ENCODE peak calls at places on chromosomes 5 and 9, in six cellular contexts. One of them, this sample, is unnamed.

GRCh38 chr5:167861134-167861930 is 430.1 kb upstream of the WWC1 start:
- DNase-seq in effector CD8-positive, alpha-beta T cell: no peak
- DNase-seq in GM20000: no peak
- DNase-seq in ACHN: peak
- DNase-seq in NCI-H345: no peak
- DNase-seq in stimulated activated CD8-positive, alpha-beta memory T cell treated with anti-CD3 and anti-CD28 coated beads, Interleukin-12 subunit alpha, Interleukin-12 subunit beta, amount 100 ng/mL, for 1 hour: no peak
- DNase-seq in this sample: peak

GRCh38 chr5:31962928-31963327 is 211.2 kb downstream of the GOLPH3 start:
- DNase-seq in ACHN: no peak
- DNase-seq in effector CD8-positive, alpha-beta T cell: no peak
- DNase-seq in GM20000: no peak
- DNase-seq in NCI-H345: no peak
- DNase-seq in stimulated activated CD8-positive, alpha-beta memory T cell treated with anti-CD3 and anti-CD28 coated beads, Interleukin-12 subunit alpha, Interleukin-12 subunit beta, amount 100 ng/mL, for 1 hour: no peak
- DNase-seq in this sample: no peak

GRCh38 chr5:153613143-153613542 is 122.7 kb downstream of the GRIA1 start:
- DNase-seq in NCI-H345: peak
- DNase-seq in ACHN: no peak
- DNase-seq in stimulated activated CD8-positive, alpha-beta memory T cell treated with anti-CD3 and anti-CD28 coated beads, Interleukin-12 subunit alpha, Interleukin-12 subunit beta, amount 100 ng/mL, for 1 hour: no peak
- DNase-seq in effector CD8-positive, alpha-beta T cell: no peak
- DNase-seq in GM20000: no peak
- DNase-seq in this sample: no peak

GRCh38 chr9:95724253-95724991 is 151.1 kb upstream of the ERCC6L2 start:
- DNase-seq in stimulated activated CD8-positive, alpha-beta memory T cell treated with anti-CD3 and anti-CD28 coated beads, Interleukin-12 subunit alpha, Interleukin-12 subunit beta, amount 100 ng/mL, for 1 hour: peak
- DNase-seq in GM20000: peak
- DNase-seq in NCI-H345: no peak
- DNase-seq in effector CD8-positive, alpha-beta T cell: peak
- DNase-seq in ACHN: no peak
- DNase-seq in this sample: peak

GRCh38 chr9:136361757-136362449 is 1.6 kb downstream of the DNLZ start:
- DNase-seq in GM20000: no peak
- DNase-seq in stimulated activated CD8-positive, alpha-beta memory T cell treated with anti-CD3 and anti-CD28 coated beads, Interleukin-12 subunit alpha, Interleukin-12 subunit beta, amount 100 ng/mL, for 1 hour: no peak
- DNase-seq in NCI-H345: no peak
- DNase-seq in effector CD8-positive, alpha-beta T cell: no peak
- DNase-seq in ACHN: no peak
- DNase-seq in this sample: no peak

GRCh38 chr9:23006127-23006526 is 559.5 kb downstream of the DMRTA1 start:
- DNase-seq in effector CD8-positive, alpha-beta T cell: no peak
- DNase-seq in GM20000: no peak
- DNase-seq in NCI-H345: no peak
- DNase-seq in stimulated activated CD8-positive, alpha-beta memory T cell treated with anti-CD3 and anti-CD28 coated beads, Interleukin-12 subunit alpha, Interleukin-12 subunit beta, amount 100 ng/mL, for 1 hour: no peak
- DNase-seq in ACHN: no peak
- DNase-seq in this sample: no peak

GRCh38 chr9:128528445-128529160 is 23.8 kb upstream of the SPTAN1 start:
- DNase-seq in NCI-H345: no peak
- DNase-seq in GM20000: no peak
- DNase-seq in ACHN: no peak
- DNase-seq in effector CD8-positive, alpha-beta T cell: no peak
- DNase-seq in stimulated activated CD8-positive, alpha-beta memory T cell treated with anti-CD3 and anti-CD28 coated beads, Interleukin-12 subunit alpha, Interleukin-12 subunit beta, amount 100 ng/mL, for 1 hour: no peak
- DNase-seq in this sample: no peak

GRCh38 chr9:131358438-131359029 is 35.4 kb upstream of the PRRC2B start:
- DNase-seq in NCI-H345: no peak
- DNase-seq in effector CD8-positive, alpha-beta T cell: no peak
- DNase-seq in ACHN: no peak
- DNase-seq in GM20000: no peak
- DNase-seq in stimulated activated CD8-positive, alpha-beta memory T cell treated with anti-CD3 and anti-CD28 coated beads, Interleukin-12 subunit alpha, Interleukin-12 subunit beta, amount 100 ng/mL, for 1 hour: no peak
- DNase-seq in this sample: no peak

GRCh38 chr9:134271338-134272301 is 54.6 kb upstream of the RXRA start:
- DNase-seq in ACHN: no peak
- DNase-seq in stimulated activated CD8-positive, alpha-beta memory T cell treated with anti-CD3 and anti-CD28 coated beads, Interleukin-12 subunit alpha, Interleukin-12 subunit beta, amount 100 ng/mL, for 1 hour: no peak
- DNase-seq in NCI-H345: peak
- DNase-seq in GM20000: no peak
- DNase-seq in effector CD8-positive, alpha-beta T cell: no peak
- DNase-seq in this sample: no peak

GRCh38 chr5:111848374-111848914 is 91.5 kb upstream of the NREP start:
- DNase-seq in effector CD8-positive, alpha-beta T cell: no peak
- DNase-seq in ACHN: no peak
- DNase-seq in stimulated activated CD8-positive, alpha-beta memory T cell treated with anti-CD3 and anti-CD28 coated beads, Interleukin-12 subunit alpha, Interleukin-12 subunit beta, amount 100 ng/mL, for 1 hour: no peak
- DNase-seq in GM20000: no peak
- DNase-seq in NCI-H345: no peak
- DNase-seq in this sample: no peak

GRCh38 chr5:116275282-116275681 is 190.5 kb downstream of the COMMD10 start:
- DNase-seq in ACHN: no peak
- DNase-seq in stimulated activated CD8-positive, alpha-beta memory T cell treated with anti-CD3 and anti-CD28 coated beads, Interleukin-12 subunit alpha, Interleukin-12 subunit beta, amount 100 ng/mL, for 1 hour: no peak
- DNase-seq in NCI-H345: no peak
- DNase-seq in GM20000: no peak
- DNase-seq in effector CD8-positive, alpha-beta T cell: no peak
- DNase-seq in this sample: no peak

GRCh38 chr9:69671291-69671903 is 774 bp downstream of the APBA1 start:
- DNase-seq in effector CD8-positive, alpha-beta T cell: no peak
- DNase-seq in GM20000: no peak
- DNase-seq in ACHN: no peak
- DNase-seq in NCI-H345: no peak
- DNase-seq in stimulated activated CD8-positive, alpha-beta memory T cell treated with anti-CD3 and anti-CD28 coated beads, Interleukin-12 subunit alpha, Interleukin-12 subunit beta, amount 100 ng/mL, for 1 hour: no peak
- DNase-seq in this sample: no peak

GRCh38 chr5:140261403-140262171 is 41.3 kb downstream of the PFDN1 start:
- DNase-seq in stimulated activated CD8-positive, alpha-beta memory T cell treated with anti-CD3 and anti-CD28 coated beads, Interleukin-12 subunit alpha, Interleukin-12 subunit beta, amount 100 ng/mL, for 1 hour: no peak
- DNase-seq in effector CD8-positive, alpha-beta T cell: no peak
- DNase-seq in NCI-H345: peak
- DNase-seq in ACHN: peak
- DNase-seq in GM20000: no peak
- DNase-seq in this sample: no peak

GRCh38 chr5:395156-395920 is 47.6 kb upstream of the EXOC3 start:
- DNase-seq in GM20000: no peak
- DNase-seq in NCI-H345: no peak
- DNase-seq in stimulated activated CD8-positive, alpha-beta memory T cell treated with anti-CD3 and anti-CD28 coated beads, Interleukin-12 subunit alpha, Interleukin-12 subunit beta, amount 100 ng/mL, for 1 hour: no peak
- DNase-seq in ACHN: peak
- DNase-seq in effector CD8-positive, alpha-beta T cell: no peak
- DNase-seq in this sample: no peak

GRCh38 chr9:125608488-125609224 is 98.4 kb downstream of the MAPKAP1 start:
- DNase-seq in GM20000: no peak
- DNase-seq in ACHN: no peak
- DNase-seq in stimulated activated CD8-positive, alpha-beta memory T cell treated with anti-CD3 and anti-CD28 coated beads, Interleukin-12 subunit alpha, Interleukin-12 subunit beta, amount 100 ng/mL, for 1 hour: no peak
- DNase-seq in effector CD8-positive, alpha-beta T cell: no peak
- DNase-seq in NCI-H345: no peak
- DNase-seq in this sample: no peak

GRCh38 chr5:80255425-80255751 is 460 bp downstream of the SERINC5 start:
- DNase-seq in ACHN: peak
- DNase-seq in GM20000: no peak
- DNase-seq in stimulated activated CD8-positive, alpha-beta memory T cell treated with anti-CD3 and anti-CD28 coated beads, Interleukin-12 subunit alpha, Interleukin-12 subunit beta, amount 100 ng/mL, for 1 hour: no peak
- DNase-seq in NCI-H345: peak
- DNase-seq in effector CD8-positive, alpha-beta T cell: peak
- DNase-seq in this sample: peak

GRCh38 chr5:135138116-135138850 is 104.3 kb upstream of the PITX1 start:
- DNase-seq in ACHN: no peak
- DNase-seq in stimulated activated CD8-positive, alpha-beta memory T cell treated with anti-CD3 and anti-CD28 coated beads, Interleukin-12 subunit alpha, Interleukin-12 subunit beta, amount 100 ng/mL, for 1 hour: no peak
- DNase-seq in effector CD8-positive, alpha-beta T cell: no peak
- DNase-seq in GM20000: no peak
- DNase-seq in NCI-H345: no peak
- DNase-seq in this sample: no peak

GRCh38 chr9:74498616-74499095 is 1.5 kb downstream of the RORB start:
- DNase-seq in NCI-H345: no peak
- DNase-seq in GM20000: no peak
- DNase-seq in effector CD8-positive, alpha-beta T cell: no peak
- DNase-seq in stimulated activated CD8-positive, alpha-beta memory T cell treated with anti-CD3 and anti-CD28 coated beads, Interleukin-12 subunit alpha, Interleukin-12 subunit beta, amount 100 ng/mL, for 1 hour: no peak
- DNase-seq in ACHN: no peak
- DNase-seq in this sample: no peak

GRCh38 chr9:133375116-133375723 is 640 bp downstream of the SURF4 start:
- DNase-seq in GM20000: peak
- DNase-seq in stimulated activated CD8-positive, alpha-beta memory T cell treated with anti-CD3 and anti-CD28 coated beads, Interleukin-12 subunit alpha, Interleukin-12 subunit beta, amount 100 ng/mL, for 1 hour: no peak
- DNase-seq in effector CD8-positive, alpha-beta T cell: no peak
- DNase-seq in ACHN: peak
- DNase-seq in NCI-H345: peak
- DNase-seq in this sample: peak

GRCh38 chr5:79133121-79133656 is 21.6 kb downstream of the BHMT start:
- DNase-seq in stimulated activated CD8-positive, alpha-beta memory T cell treated with anti-CD3 and anti-CD28 coated beads, Interleukin-12 subunit alpha, Interleukin-12 subunit beta, amount 100 ng/mL, for 1 hour: no peak
- DNase-seq in GM20000: peak
- DNase-seq in effector CD8-positive, alpha-beta T cell: no peak
- DNase-seq in ACHN: peak
- DNase-seq in NCI-H345: peak
- DNase-seq in this sample: peak

GRCh38 chr5:27137329-27137728 is 98.9 kb upstream of the CDH9 start:
- DNase-seq in stimulated activated CD8-positive, alpha-beta memory T cell treated with anti-CD3 and anti-CD28 coated beads, Interleukin-12 subunit alpha, Interleukin-12 subunit beta, amount 100 ng/mL, for 1 hour: no peak
- DNase-seq in ACHN: no peak
- DNase-seq in NCI-H345: no peak
- DNase-seq in GM20000: no peak
- DNase-seq in effector CD8-positive, alpha-beta T cell: no peak
- DNase-seq in this sample: no peak